ENCODE peak calls at places on chromosomes 7 and 10, in eight cellular contexts. One of them, this sample, is unnamed.
A peak's percentile ranks its signal among the peaks of the same experiment; 100 is the strongest.

GRCh38 chr10:67665491-67665890 is 30.5 kb downstream of the CTNNA3 start:
- DNase-seq in right lobe of liver: no peak
- DNase-seq in testis: peak; percentile 32
- DNase-seq in HCT116: peak; percentile 64
- DNase-seq in HepG2: peak; percentile 9
- DNase-seq in stomach: no peak
- DNase-seq in IMR-90: no peak
- DNase-seq in A549: peak; percentile 54
- DNase-seq in this sample: no peak

GRCh38 chr7:129298268-129298893 is 73.6 kb downstream of the AHCYL2 start:
- DNase-seq in right lobe of liver: no peak
- DNase-seq in testis: peak; percentile 77
- DNase-seq in HCT116: peak; percentile 26
- DNase-seq in HepG2: peak; percentile 36
- DNase-seq in stomach: peak; percentile 61
- DNase-seq in IMR-90: peak; percentile 51
- DNase-seq in A549: peak; percentile 49
- DNase-seq in this sample: peak; percentile 43

GRCh38 chr10:18737841-18738240 is 78.6 kb downstream of the ARL5B start:
- DNase-seq in right lobe of liver: no peak
- DNase-seq in testis: no peak
- DNase-seq in HCT116: no peak
- DNase-seq in HepG2: no peak
- DNase-seq in stomach: no peak
- DNase-seq in IMR-90: peak; percentile 95
- DNase-seq in A549: no peak
- DNase-seq in this sample: no peak

GRCh38 chr10:119786117-119786769 is 60.4 kb downstream of the INPP5F start:
- DNase-seq in right lobe of liver: no peak
- DNase-seq in testis: no peak
- DNase-seq in HCT116: no peak
- DNase-seq in HepG2: peak; percentile 87
- DNase-seq in stomach: no peak
- DNase-seq in IMR-90: peak; percentile 78
- DNase-seq in A549: no peak
- DNase-seq in this sample: no peak

GRCh38 chr7:5422324-5423271 is 1.0 kb downstream of the TNRC18 start:
- DNase-seq in right lobe of liver: peak; percentile 63
- DNase-seq in testis: peak; percentile 30
- DNase-seq in HCT116: no peak
- DNase-seq in HepG2: peak; percentile 35
- DNase-seq in stomach: no peak
- DNase-seq in IMR-90: peak; percentile 24
- DNase-seq in A549: no peak
- DNase-seq in this sample: no peak

GRCh38 chr7:111678281-111678680 is 116.0 kb upstream of the IMMP2L start:
- DNase-seq in right lobe of liver: no peak
- DNase-seq in testis: no peak
- DNase-seq in HCT116: no peak
- DNase-seq in HepG2: no peak
- DNase-seq in stomach: no peak
- DNase-seq in IMR-90: peak; percentile 33
- DNase-seq in A549: no peak
- DNase-seq in this sample: no peak

GRCh38 chr7:82053453-82054032 is 283.7 kb upstream of the HGF start:
- DNase-seq in right lobe of liver: no peak
- DNase-seq in testis: no peak
- DNase-seq in HCT116: no peak
- DNase-seq in HepG2: no peak
- DNase-seq in stomach: no peak
- DNase-seq in IMR-90: peak; percentile 50
- DNase-seq in A549: no peak
- DNase-seq in this sample: no peak

GRCh38 chr10:122648599-122649428 is 50.8 kb downstream of the C10orf120 start:
- DNase-seq in right lobe of liver: no peak
- DNase-seq in testis: peak; percentile 79
- DNase-seq in HCT116: peak; percentile 49
- DNase-seq in HepG2: peak; percentile 49
- DNase-seq in stomach: peak; percentile 44
- DNase-seq in IMR-90: peak; percentile 31
- DNase-seq in A549: peak; percentile 51
- DNase-seq in this sample: no peak

GRCh38 chr7:78769551-78770101 is 683.8 kb downstream of the MAGI2 start:
- DNase-seq in right lobe of liver: no peak
- DNase-seq in testis: no peak
- DNase-seq in HCT116: no peak
- DNase-seq in HepG2: no peak
- DNase-seq in stomach: no peak
- DNase-seq in IMR-90: no peak
- DNase-seq in A549: no peak
- DNase-seq in this sample: no peak

GRCh38 chr7:45575501-45576248 is 1.5 kb downstream of the ADCY1 start:
- DNase-seq in right lobe of liver: no peak
- DNase-seq in testis: no peak
- DNase-seq in HCT116: no peak
- DNase-seq in HepG2: no peak
- DNase-seq in stomach: no peak
- DNase-seq in IMR-90: no peak
- DNase-seq in A549: no peak
- DNase-seq in this sample: no peak

GRCh38 chr10:4353964-4354363 is 472.0 kb upstream of the AKR1E2 start:
- DNase-seq in right lobe of liver: no peak
- DNase-seq in testis: no peak
- DNase-seq in HCT116: peak; percentile 26
- DNase-seq in HepG2: no peak
- DNase-seq in stomach: no peak
- DNase-seq in IMR-90: peak; percentile 72
- DNase-seq in A549: peak; percentile 60
- DNase-seq in this sample: no peak

GRCh38 chr10:6980353-6980752 is 400.3 kb upstream of the PRKCQ start:
- DNase-seq in right lobe of liver: no peak
- DNase-seq in testis: no peak
- DNase-seq in HCT116: no peak
- DNase-seq in HepG2: no peak
- DNase-seq in stomach: no peak
- DNase-seq in IMR-90: no peak
- DNase-seq in A549: no peak
- DNase-seq in this sample: no peak

GRCh38 chr10:125192005-125192404 is 31.6 kb upstream of the CTBP2 start:
- DNase-seq in right lobe of liver: no peak
- DNase-seq in testis: peak; percentile 24
- DNase-seq in HCT116: no peak
- DNase-seq in HepG2: no peak
- DNase-seq in stomach: no peak
- DNase-seq in IMR-90: no peak
- DNase-seq in A549: no peak
- DNase-seq in this sample: peak; percentile 78

GRCh38 chr10:71337219-71337625 is 18.2 kb downstream of the SLC29A3 start:
- DNase-seq in right lobe of liver: peak; percentile 90
- DNase-seq in testis: no peak
- DNase-seq in HCT116: no peak
- DNase-seq in HepG2: no peak
- DNase-seq in stomach: no peak
- DNase-seq in IMR-90: no peak
- DNase-seq in A549: no peak
- DNase-seq in this sample: no peak
- TF ChIP-seq CTCF in right lobe of liver: no peak
- TF ChIP-seq CTCF in testis: no peak
- TF ChIP-seq CTCF in HCT116: no peak
- TF ChIP-seq CTCF in HepG2: no peak
- TF ChIP-seq CTCF in stomach: no peak
- TF ChIP-seq CTCF in IMR-90: no peak
- TF ChIP-seq CTCF in A549: no peak
- TF ChIP-seq CTCF in this sample: no peak

DNA sequence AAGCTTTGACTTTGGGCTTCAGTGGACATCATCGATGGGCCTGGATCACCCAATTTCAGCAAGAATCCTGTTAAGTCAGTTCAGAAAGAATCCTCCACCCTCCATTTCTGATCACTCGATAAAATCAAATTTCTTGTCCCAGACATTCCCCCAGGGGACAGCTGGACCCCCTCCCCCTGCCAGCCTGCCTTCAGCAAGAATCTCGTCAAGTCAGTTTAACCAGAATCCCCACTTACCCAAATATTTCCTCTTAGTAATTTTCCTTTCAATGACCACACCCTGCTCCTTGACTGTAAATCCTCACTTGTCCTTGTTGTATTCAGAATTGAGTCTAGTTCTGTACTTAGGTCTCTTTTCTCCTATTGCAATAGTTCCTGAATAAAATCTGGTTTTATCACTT is 766.9 kb downstream of the XPNPEP1 start:
- DNase-seq in right lobe of liver: no peak
- DNase-seq in testis: no peak
- DNase-seq in HCT116: no peak
- DNase-seq in HepG2: no peak
- DNase-seq in stomach: no peak
- DNase-seq in IMR-90: no peak
- DNase-seq in A549: no peak
- DNase-seq in this sample: no peak
- TF ChIP-seq POLR2A in right lobe of liver: no peak
- TF ChIP-seq POLR2A in testis: no peak
- TF ChIP-seq POLR2A in HCT116: no peak
- TF ChIP-seq POLR2A in HepG2: no peak
- TF ChIP-seq POLR2A in stomach: no peak
- TF ChIP-seq POLR2A in IMR-90: no peak
- TF ChIP-seq POLR2A in A549: no peak
- TF ChIP-seq POLR2A in this sample: no peak

GRCh38 chr7:95684505-95684904 is 87.8 kb upstream of the DYNC1I1 start:
- DNase-seq in right lobe of liver: no peak
- DNase-seq in testis: no peak
- DNase-seq in HCT116: no peak
- DNase-seq in HepG2: no peak
- DNase-seq in stomach: no peak
- DNase-seq in IMR-90: no peak
- DNase-seq in A549: no peak
- DNase-seq in this sample: no peak

GRCh38 chr7:95688931-95689453 is 83.4 kb upstream of the DYNC1I1 start:
- DNase-seq in right lobe of liver: no peak
- DNase-seq in testis: no peak
- DNase-seq in HCT116: no peak
- DNase-seq in HepG2: no peak
- DNase-seq in stomach: no peak
- DNase-seq in IMR-90: peak; percentile 1
- DNase-seq in A549: no peak
- DNase-seq in this sample: no peak

GRCh38 chr7:95690367-95690947 is 81.9 kb upstream of the DYNC1I1 start:
- DNase-seq in right lobe of liver: no peak
- DNase-seq in testis: no peak
- DNase-seq in HCT116: peak; percentile 52
- DNase-seq in HepG2: peak; percentile 47
- DNase-seq in stomach: no peak
- DNase-seq in IMR-90: peak; percentile 41
- DNase-seq in A549: peak; percentile 73
- DNase-seq in this sample: no peak

GRCh38 chr7:95686109-95686508 is 86.2 kb upstream of the DYNC1I1 start:
- DNase-seq in right lobe of liver: no peak
- DNase-seq in testis: peak; percentile 71
- DNase-seq in HCT116: peak; percentile 54
- DNase-seq in HepG2: peak; percentile 40
- DNase-seq in stomach: peak; percentile 60
- DNase-seq in IMR-90: peak; percentile 39
- DNase-seq in A549: peak; percentile 81
- DNase-seq in this sample: peak; percentile 56

GRCh38 chr7:95687759-95688343 is 84.5 kb upstream of the DYNC1I1 start:
- DNase-seq in right lobe of liver: no peak
- DNase-seq in testis: peak; percentile 36
- DNase-seq in HCT116: peak; percentile 48
- DNase-seq in HepG2: peak; percentile 44
- DNase-seq in stomach: no peak
- DNase-seq in IMR-90: peak; percentile 26
- DNase-seq in A549: peak; percentile 71
- DNase-seq in this sample: no peak
- TF ChIP-seq CTCF in right lobe of liver: peak; percentile 54
- TF ChIP-seq CTCF in testis: peak; percentile 43
- TF ChIP-seq CTCF in HCT116: peak; percentile 46
- TF ChIP-seq CTCF in HepG2: peak; percentile 63
- TF ChIP-seq CTCF in stomach: peak; percentile 17
- TF ChIP-seq CTCF in IMR-90: peak; percentile 39
- TF ChIP-seq CTCF in A549: peak; percentile 78
- TF ChIP-seq CTCF in this sample: no peak

GRCh38 chr7:151278949-151279348 is 30.5 kb upstream of the SMARCD3 start:
- DNase-seq in right lobe of liver: no peak
- DNase-seq in testis: no peak
- DNase-seq in HCT116: no peak
- DNase-seq in HepG2: no peak
- DNase-seq in stomach: no peak
- DNase-seq in IMR-90: no peak
- DNase-seq in A549: no peak
- DNase-seq in this sample: no peak

GRCh38 chr7:151275813-151276577 is 27.5 kb upstream of the SMARCD3 start:
- DNase-seq in right lobe of liver: no peak
- DNase-seq in testis: no peak
- DNase-seq in HCT116: no peak
- DNase-seq in HepG2: no peak
- DNase-seq in stomach: no peak
- DNase-seq in IMR-90: no peak
- DNase-seq in A549: no peak
- DNase-seq in this sample: no peak

GRCh38 chr7:151277631-151278030 is 29.1 kb upstream of the SMARCD3 start:
- DNase-seq in right lobe of liver: no peak
- DNase-seq in testis: no peak
- DNase-seq in HCT116: no peak
- DNase-seq in HepG2: no peak
- DNase-seq in stomach: no peak
- DNase-seq in IMR-90: no peak
- DNase-seq in A549: no peak
- DNase-seq in this sample: no peak

GRCh38 chr7:151274936-151275812 is 26.7 kb upstream of the SMARCD3 start:
- DNase-seq in right lobe of liver: no peak
- DNase-seq in testis: no peak
- DNase-seq in HCT116: no peak
- DNase-seq in HepG2: no peak
- DNase-seq in stomach: no peak
- DNase-seq in IMR-90: no peak
- DNase-seq in A549: no peak
- DNase-seq in this sample: no peak

DNA sequence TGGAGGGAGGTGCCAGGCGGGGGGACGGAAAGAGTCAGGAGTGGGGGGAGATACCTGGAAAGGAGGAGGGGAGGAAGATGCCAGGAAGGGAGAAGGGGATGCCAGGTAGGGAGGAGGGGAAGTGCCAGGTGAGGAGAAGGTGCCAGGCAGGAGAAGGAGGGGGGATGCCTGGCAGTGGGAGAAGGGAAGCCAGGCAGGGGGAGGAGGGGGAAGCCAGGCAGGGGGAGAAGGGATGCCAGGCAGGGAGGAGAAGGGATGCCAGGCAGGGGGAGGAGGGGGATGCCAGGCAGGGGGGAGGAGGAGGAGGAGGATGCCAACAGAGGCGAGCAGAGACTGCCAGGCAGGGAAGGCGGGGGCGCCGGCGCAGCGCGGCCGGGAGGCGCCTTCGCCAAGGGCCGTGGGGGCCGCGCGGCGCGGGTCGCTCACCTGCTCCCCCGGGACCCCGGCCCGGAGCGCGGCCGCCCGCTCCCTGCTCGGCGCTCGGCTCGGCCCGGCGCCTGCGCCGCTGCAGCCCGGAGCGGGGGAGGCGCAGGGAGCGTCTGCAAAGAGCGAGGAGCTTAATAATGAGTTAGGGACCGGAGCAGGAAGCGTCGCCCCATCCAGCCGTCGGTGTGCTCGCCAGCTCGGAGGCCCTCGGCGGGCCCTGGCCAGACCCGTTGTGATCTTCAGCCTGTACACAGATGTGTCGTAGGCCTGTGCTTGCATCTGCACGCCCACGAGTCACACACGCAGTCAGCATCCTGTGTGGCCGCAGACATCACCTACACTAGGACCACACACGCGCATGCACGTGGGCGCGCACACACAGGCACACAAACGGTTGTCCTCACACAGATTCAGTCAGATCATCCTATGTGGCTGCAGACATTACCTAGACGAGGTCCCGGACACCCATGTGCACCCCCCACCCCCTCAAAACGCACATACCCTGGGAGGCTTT is 28.4 kb upstream of the SMARCD3 start:
- DNase-seq in right lobe of liver: no peak
- DNase-seq in testis: peak; percentile 71
- DNase-seq in HCT116: peak; percentile 32
- DNase-seq in HepG2: peak; percentile 7
- DNase-seq in stomach: peak; percentile 50
- DNase-seq in IMR-90: peak; percentile 65
- DNase-seq in A549: peak; percentile 66
- DNase-seq in this sample: no peak
- TF ChIP-seq POLR2A in right lobe of liver: no peak
- TF ChIP-seq POLR2A in testis: no peak
- TF ChIP-seq POLR2A in HCT116: no peak
- TF ChIP-seq POLR2A in HepG2: no peak
- TF ChIP-seq POLR2A in stomach: no peak
- TF ChIP-seq POLR2A in IMR-90: no peak
- TF ChIP-seq POLR2A in A549: peak; percentile 63
- TF ChIP-seq POLR2A in this sample: no peak

This sample was measured in lower leg skin.